ENCODE peak calls at places on chromosomes 13 and 19, in six cellular contexts. F is fibroblast of pulmonary artery; G is CD4-positive, alpha-beta memory T cell; I is iris pigment epithelial cell; O is body of pancreas; J is foreskin fibroblast. K is an unnamed sample.

GRCh38 chr13:20505405-20506366 is 20.0 kb downstream of the CRYL1 start:
- DNase-seq in F (no peak), G (no peak), I (no peak), O (no peak), J (no peak), K (no peak)

GRCh38 chr13:96104516-96104915 is 14.6 kb downstream of the HS6ST3 start:
- DNase-seq in F (no peak), G (no peak), I (no peak), O (no peak), J (no peak), K (no peak)

GRCh38 chr13:46679369-46680180 is 117.4 kb downstream of the ESD start:
- DNase-seq in F (peak; percentile 71), G (peak; percentile 20), I (peak; percentile 79), O (no peak), J (peak; percentile 74), K (no peak)

GRCh38 chr19:55452381-55453325 is 8.8 kb downstream of the ISOC2 start:
- DNase-seq in F (peak; percentile 75), G (no peak), I (peak; percentile 81), O (peak; percentile 68), J (peak; percentile 67), K (peak; percentile 96)

GRCh38 chr13:102091231-102091630 is 310.6 kb downstream of the FGF14 start:
- DNase-seq in F (no peak), G (no peak), I (peak; percentile 4), O (no peak), J (no peak), K (no peak)

GRCh38 chr13:19586904-19587634 is 25.7 kb upstream of the TPTE2 start:
- DNase-seq in F (no peak), G (peak; percentile 74), I (peak; percentile 73), O (peak; percentile 12), J (peak; percentile 24), K (no peak)

GRCh38 chr13:76596216-76596615 is 290.0 kb downstream of the KCTD12 start:
- DNase-seq in F (no peak), G (no peak), I (peak; percentile 37), O (no peak), J (no peak), K (no peak)

GRCh38 chr13:95100525-95101121 is 200.6 kb downstream of the ABCC4 start:
- DNase-seq in F (peak; percentile 33), G (no peak), I (no peak), O (no peak), J (peak; percentile 78), K (no peak)

GRCh38 chr19:1780272-1780957 is 27.1 kb downstream of the ONECUT3 start:
- DNase-seq in F (no peak), G (no peak), I (peak; percentile 28), O (no peak), J (peak; percentile 37), K (no peak)

GRCh38 chr13:110911880-110912279 is 3.0 kb downstream of the ANKRD10 start:
- DNase-seq in F (no peak), G (no peak), I (no peak), O (no peak), J (no peak), K (peak; percentile 42)

K was measured in NCI-H187.